ENCODE peak calls at places on chromosomes 5 and 9, in four cellular contexts. One of them, this sample, is unnamed.

GRCh38 chr9:98375138-98375726 is 119.8 kb upstream of the TBC1D2 start:
- DNase-seq in T-helper 22 cell: no peak
- DNase-seq in HCEC 1CT: peak; percentile 88
- DNase-seq in SW480: peak; percentile 6
- DNase-seq in this sample: peak; percentile 86

GRCh38 chr9:77756449-77756848 is 108.3 kb upstream of the GNA14 start:
- DNase-seq in T-helper 22 cell: no peak
- DNase-seq in HCEC 1CT: no peak
- DNase-seq in SW480: no peak
- DNase-seq in this sample: no peak

GRCh38 chr5:72268753-72269410 is 51.2 kb downstream of the MRPS27 start:
- DNase-seq in T-helper 22 cell: no peak
- DNase-seq in HCEC 1CT: peak; percentile 33
- DNase-seq in SW480: peak; percentile 33
- DNase-seq in this sample: peak; percentile 52

GRCh38 chr5:147101654-147102053 is 133.2 kb upstream of the STK32A start:
- DNase-seq in T-helper 22 cell: no peak
- DNase-seq in HCEC 1CT: no peak
- DNase-seq in SW480: no peak
- DNase-seq in this sample: peak; percentile 38

GRCh38 chr9:37625262-37626147 is 25.2 kb upstream of the FRMPD1 start:
- DNase-seq in T-helper 22 cell: no peak
- DNase-seq in HCEC 1CT: no peak
- DNase-seq in SW480: no peak
- DNase-seq in this sample: no peak

GRCh38 chr5:66436721-66437120 is 159.5 kb upstream of the MAST4 start:
- DNase-seq in T-helper 22 cell: no peak
- DNase-seq in HCEC 1CT: no peak
- DNase-seq in SW480: peak; percentile 28
- DNase-seq in this sample: no peak

GRCh38 chr9:30075451-30076199 is 2308.8 kb upstream of the ACO1 start:
- DNase-seq in T-helper 22 cell: no peak
- DNase-seq in HCEC 1CT: no peak
- DNase-seq in SW480: peak; percentile 31
- DNase-seq in this sample: peak; percentile 1

GRCh38 chr5:150847334-150847695 is 994 bp downstream of the IRGM start:
- DNase-seq in T-helper 22 cell: no peak
- DNase-seq in HCEC 1CT: no peak
- DNase-seq in SW480: no peak
- DNase-seq in this sample: no peak

GRCh38 chr9:129482521-129483466 is 138.1 kb downstream of the C9orf50 start:
- DNase-seq in T-helper 22 cell: no peak
- DNase-seq in HCEC 1CT: peak; percentile 92
- DNase-seq in SW480: peak; percentile 79
- DNase-seq in this sample: peak; percentile 83

GRCh38 chr5:157918811-157919742 is 60.1 kb upstream of the CLINT1 start:
- DNase-seq in T-helper 22 cell: no peak
- DNase-seq in HCEC 1CT: no peak
- DNase-seq in SW480: no peak
- DNase-seq in this sample: no peak

GRCh38 chr9:83299556-83299955 is 236.6 kb upstream of the RASEF start:
- DNase-seq in T-helper 22 cell: no peak
- DNase-seq in HCEC 1CT: no peak
- DNase-seq in SW480: peak; percentile 55
- DNase-seq in this sample: peak; percentile 80

GRCh38 chr5:33827335-33827734 is 64.5 kb downstream of the ADAMTS12 start:
- DNase-seq in T-helper 22 cell: no peak
- DNase-seq in HCEC 1CT: no peak
- DNase-seq in SW480: no peak
- DNase-seq in this sample: peak; percentile 61

GRCh38 chr5:91361790-91362189 is 21.3 kb downstream of the ARRDC3 start:
- DNase-seq in T-helper 22 cell: no peak
- DNase-seq in HCEC 1CT: no peak
- DNase-seq in SW480: no peak
- DNase-seq in this sample: no peak

GRCh38 chr5:175714686-175715085 is 56.8 kb downstream of the HRH2 start:
- DNase-seq in T-helper 22 cell: no peak
- DNase-seq in HCEC 1CT: no peak
- DNase-seq in SW480: no peak
- DNase-seq in this sample: no peak

GRCh38 chr5:163727028-163727427 is 221.6 kb downstream of the MAT2B start:
- DNase-seq in T-helper 22 cell: no peak
- DNase-seq in HCEC 1CT: no peak
- DNase-seq in SW480: no peak
- DNase-seq in this sample: no peak

GRCh38 chr9:18909140-18910018 is 123.6 kb downstream of the SAXO1 start:
- DNase-seq in T-helper 22 cell: no peak
- DNase-seq in HCEC 1CT: no peak
- DNase-seq in SW480: no peak
- DNase-seq in this sample: no peak

GRCh38 chr9:109789582-109790360 is 9.8 kb downstream of the PALM2AKAP2 start:
- DNase-seq in T-helper 22 cell: no peak
- DNase-seq in HCEC 1CT: no peak
- DNase-seq in SW480: peak; percentile 32
- DNase-seq in this sample: no peak

GRCh38 chr5:23450187-23450586 is 57.2 kb upstream of the PRDM9 start:
- DNase-seq in T-helper 22 cell: no peak
- DNase-seq in HCEC 1CT: no peak
- DNase-seq in SW480: no peak
- DNase-seq in this sample: no peak

GRCh38 chr9:134071149-134071548 is 3.3 kb upstream of the BRD3 start:
- DNase-seq in T-helper 22 cell: no peak
- DNase-seq in HCEC 1CT: no peak
- DNase-seq in SW480: no peak
- DNase-seq in this sample: no peak

GRCh38 chr9:105679406-105680022 is 14.8 kb upstream of the TMEM38B start:
- DNase-seq in T-helper 22 cell: no peak
- DNase-seq in HCEC 1CT: no peak
- DNase-seq in SW480: no peak
- DNase-seq in this sample: no peak

GRCh38 chr5:81971086-81971693 is 633 bp upstream of the ATG10 start:
- DNase-seq in T-helper 22 cell: no peak
- DNase-seq in HCEC 1CT: peak; percentile 18
- DNase-seq in SW480: peak; percentile 39
- DNase-seq in this sample: peak; percentile 34